ENCODE peak calls at places on chromosomes 12 and 14, in eight cellular contexts. One of them, this sample, is unnamed.

GRCh38 chr14:68113328-68113930 is 293.9 kb downstream of the RAD51B start:
- DNase-seq in heart left ventricle: no peak
- DNase-seq in body of pancreas: no peak
- DNase-seq in Peyer's patch: no peak
- DNase-seq in adrenal gland: no peak
- DNase-seq in stomach: no peak
- DNase-seq in lower leg skin: no peak
- DNase-seq in IMR-90: no peak
- DNase-seq in this sample: no peak

GRCh38 chr14:64704743-64705405 is 650 bp downstream of the PLEKHG3 start:
- DNase-seq in stomach: peak
- DNase-seq in Peyer's patch: peak
- DNase-seq in body of pancreas: peak
- DNase-seq in heart left ventricle: peak
- DNase-seq in adrenal gland: peak
- DNase-seq in lower leg skin: no peak
- DNase-seq in IMR-90: peak
- DNase-seq in this sample: peak

GRCh38 chr12:14913381-14913781 is 25.0 kb downstream of the ERP27 start:
- DNase-seq in lower leg skin: peak
- DNase-seq in IMR-90: no peak
- DNase-seq in stomach: peak
- DNase-seq in Peyer's patch: no peak
- DNase-seq in heart left ventricle: peak
- DNase-seq in body of pancreas: peak
- DNase-seq in adrenal gland: no peak
- DNase-seq in this sample: peak

GRCh38 chr12:74539261-74539660 is 1.6 kb downstream of the ATXN7L3B start:
- DNase-seq in stomach: no peak
- DNase-seq in IMR-90: no peak
- DNase-seq in lower leg skin: no peak
- DNase-seq in Peyer's patch: no peak
- DNase-seq in adrenal gland: no peak
- DNase-seq in heart left ventricle: no peak
- DNase-seq in body of pancreas: no peak
- DNase-seq in this sample: no peak

GRCh38 chr14:21840765-21841164 is 167.1 kb upstream of the OR4E1 start:
- DNase-seq in Peyer's patch: no peak
- DNase-seq in stomach: no peak
- DNase-seq in IMR-90: no peak
- DNase-seq in adrenal gland: no peak
- DNase-seq in lower leg skin: no peak
- DNase-seq in heart left ventricle: no peak
- DNase-seq in body of pancreas: no peak
- DNase-seq in this sample: no peak

GRCh38 chr12:59151243-59151642 is 230.9 kb upstream of the LRIG3 start:
- DNase-seq in body of pancreas: no peak
- DNase-seq in Peyer's patch: no peak
- DNase-seq in lower leg skin: no peak
- DNase-seq in stomach: no peak
- DNase-seq in adrenal gland: no peak
- DNase-seq in heart left ventricle: no peak
- DNase-seq in IMR-90: peak
- DNase-seq in this sample: no peak

GRCh38 chr14:59018978-59019377 is 169.5 kb upstream of the DAAM1 start:
- DNase-seq in adrenal gland: no peak
- DNase-seq in lower leg skin: no peak
- DNase-seq in Peyer's patch: no peak
- DNase-seq in heart left ventricle: no peak
- DNase-seq in stomach: no peak
- DNase-seq in IMR-90: peak
- DNase-seq in body of pancreas: no peak
- DNase-seq in this sample: no peak

GRCh38 chr14:102958461-102958860 is 36.0 kb downstream of the AMN start:
- DNase-seq in adrenal gland: no peak
- DNase-seq in IMR-90: no peak
- DNase-seq in stomach: no peak
- DNase-seq in body of pancreas: no peak
- DNase-seq in heart left ventricle: no peak
- DNase-seq in lower leg skin: no peak
- DNase-seq in Peyer's patch: no peak
- DNase-seq in this sample: no peak

GRCh38 chr12:93094988-93095737 is 166.1 kb upstream of the EEA1 start:
- DNase-seq in adrenal gland: no peak
- DNase-seq in Peyer's patch: no peak
- DNase-seq in stomach: no peak
- DNase-seq in lower leg skin: no peak
- DNase-seq in IMR-90: no peak
- DNase-seq in body of pancreas: no peak
- DNase-seq in heart left ventricle: no peak
- DNase-seq in this sample: no peak

GRCh38 chr14:90758959-90759358 is 57.3 kb downstream of the TTC7B start:
- DNase-seq in adrenal gland: peak
- DNase-seq in Peyer's patch: peak
- DNase-seq in lower leg skin: peak
- DNase-seq in body of pancreas: peak
- DNase-seq in heart left ventricle: peak
- DNase-seq in IMR-90: peak
- DNase-seq in stomach: peak
- DNase-seq in this sample: peak

GRCh38 chr12:100123316-100124095 is 19.2 kb downstream of the BLTP3B start:
- DNase-seq in heart left ventricle: no peak
- DNase-seq in stomach: no peak
- DNase-seq in lower leg skin: no peak
- DNase-seq in body of pancreas: no peak
- DNase-seq in IMR-90: no peak
- DNase-seq in adrenal gland: no peak
- DNase-seq in Peyer's patch: no peak
- DNase-seq in this sample: no peak

GRCh38 chr14:91509083-91509877 is 830 bp downstream of the PPP4R3A start:
- DNase-seq in lower leg skin: peak
- DNase-seq in stomach: peak
- DNase-seq in heart left ventricle: peak
- DNase-seq in body of pancreas: peak
- DNase-seq in Peyer's patch: peak
- DNase-seq in adrenal gland: peak
- DNase-seq in IMR-90: no peak
- DNase-seq in this sample: peak

GRCh38 chr14:37988472-37988871 is 219.2 kb upstream of the SSTR1 start:
- DNase-seq in adrenal gland: no peak
- DNase-seq in IMR-90: peak
- DNase-seq in Peyer's patch: no peak
- DNase-seq in body of pancreas: no peak
- DNase-seq in lower leg skin: no peak
- DNase-seq in stomach: no peak
- DNase-seq in heart left ventricle: no peak
- DNase-seq in this sample: no peak

GRCh38 chr14:86057018-86057667 is 527.2 kb downstream of the FLRT2 start:
- DNase-seq in adrenal gland: no peak
- DNase-seq in heart left ventricle: no peak
- DNase-seq in body of pancreas: peak
- DNase-seq in IMR-90: peak
- DNase-seq in stomach: no peak
- DNase-seq in Peyer's patch: no peak
- DNase-seq in lower leg skin: no peak
- DNase-seq in this sample: peak

GRCh38 chr12:3179731-3180130 is 102.6 kb downstream of the TSPAN9 start:
- DNase-seq in body of pancreas: no peak
- DNase-seq in IMR-90: no peak
- DNase-seq in adrenal gland: no peak
- DNase-seq in Peyer's patch: no peak
- DNase-seq in lower leg skin: no peak
- DNase-seq in heart left ventricle: no peak
- DNase-seq in stomach: no peak
- DNase-seq in this sample: no peak

GRCh38 chr14:95784137-95784536 is 70.2 kb upstream of the TCL1A start:
- DNase-seq in lower leg skin: no peak
- DNase-seq in IMR-90: peak
- DNase-seq in heart left ventricle: no peak
- DNase-seq in Peyer's patch: no peak
- DNase-seq in stomach: no peak
- DNase-seq in adrenal gland: no peak
- DNase-seq in body of pancreas: no peak
- DNase-seq in this sample: no peak

GRCh38 chr12:66118240-66118891 is 12.2 kb downstream of the LLPH start:
- DNase-seq in heart left ventricle: no peak
- DNase-seq in lower leg skin: no peak
- DNase-seq in stomach: no peak
- DNase-seq in IMR-90: peak
- DNase-seq in Peyer's patch: no peak
- DNase-seq in adrenal gland: no peak
- DNase-seq in body of pancreas: no peak
- DNase-seq in this sample: no peak

GRCh38 chr12:131093971-131094830 is 140.5 kb downstream of the ADGRD1 start:
- DNase-seq in body of pancreas: peak
- DNase-seq in Peyer's patch: peak
- DNase-seq in lower leg skin: no peak
- DNase-seq in stomach: no peak
- DNase-seq in heart left ventricle: peak
- DNase-seq in IMR-90: no peak
- DNase-seq in adrenal gland: no peak
- DNase-seq in this sample: peak

GRCh38 chr14:90087433-90087832 is 25.6 kb downstream of the KCNK13 start:
- DNase-seq in lower leg skin: peak
- DNase-seq in stomach: no peak
- DNase-seq in adrenal gland: peak
- DNase-seq in Peyer's patch: peak
- DNase-seq in body of pancreas: peak
- DNase-seq in IMR-90: peak
- DNase-seq in heart left ventricle: no peak
- DNase-seq in this sample: peak

GRCh38 chr14:84937044-84937443 is 592.9 kb upstream of the FLRT2 start:
- DNase-seq in adrenal gland: no peak
- DNase-seq in IMR-90: no peak
- DNase-seq in Peyer's patch: no peak
- DNase-seq in heart left ventricle: no peak
- DNase-seq in body of pancreas: no peak
- DNase-seq in lower leg skin: no peak
- DNase-seq in stomach: no peak
- DNase-seq in this sample: no peak

GRCh38 chr12:95593266-95593871 is 42.1 kb upstream of the USP44 start:
- DNase-seq in body of pancreas: peak
- DNase-seq in IMR-90: no peak
- DNase-seq in heart left ventricle: no peak
- DNase-seq in Peyer's patch: no peak
- DNase-seq in lower leg skin: no peak
- DNase-seq in stomach: no peak
- DNase-seq in adrenal gland: no peak
- DNase-seq in this sample: no peak

GRCh38 chr12:95590775-95591174 is 39.5 kb upstream of the USP44 start:
- DNase-seq in lower leg skin: no peak
- DNase-seq in Peyer's patch: no peak
- DNase-seq in body of pancreas: peak
- DNase-seq in heart left ventricle: no peak
- DNase-seq in stomach: no peak
- DNase-seq in IMR-90: no peak
- DNase-seq in adrenal gland: no peak
- DNase-seq in this sample: no peak

GRCh38 chr12:95591731-95592130 is 40.5 kb upstream of the USP44 start:
- DNase-seq in IMR-90: peak
- DNase-seq in adrenal gland: no peak
- DNase-seq in Peyer's patch: no peak
- DNase-seq in heart left ventricle: no peak
- DNase-seq in lower leg skin: no peak
- DNase-seq in body of pancreas: no peak
- DNase-seq in stomach: no peak
- DNase-seq in this sample: no peak
- TF ChIP-seq CTCF in IMR-90: no peak
- TF ChIP-seq CTCF in adrenal gland: no peak
- TF ChIP-seq CTCF in Peyer's patch: no peak
- TF ChIP-seq CTCF in heart left ventricle: no peak
- TF ChIP-seq CTCF in lower leg skin: no peak
- TF ChIP-seq CTCF in body of pancreas: no peak
- TF ChIP-seq CTCF in stomach: no peak
- TF ChIP-seq CTCF in this sample: no peak

DNA sequence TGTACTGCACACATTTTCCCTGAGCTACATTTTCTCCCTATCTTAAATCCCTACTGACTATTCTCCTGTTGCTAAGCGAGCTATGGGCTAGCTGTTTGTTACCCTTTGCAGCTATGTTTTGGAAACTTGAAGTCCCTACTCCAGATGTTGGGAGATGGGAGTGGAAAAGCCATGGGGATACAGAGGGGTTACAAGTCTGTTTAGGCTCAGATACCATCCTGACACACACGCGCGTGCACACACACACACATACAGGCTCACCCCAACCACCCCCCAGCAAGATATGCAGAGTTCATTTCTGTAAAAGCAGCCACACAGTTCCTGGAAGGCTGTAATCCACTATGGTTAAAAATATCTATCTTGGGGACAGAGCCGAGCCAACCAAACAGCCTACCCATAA is 15.8 kb downstream of the ATP5MC2 start:
- DNase-seq in lower leg skin: no peak
- DNase-seq in IMR-90: no peak
- DNase-seq in Peyer's patch: no peak
- DNase-seq in adrenal gland: no peak
- DNase-seq in heart left ventricle: no peak
- DNase-seq in stomach: no peak
- DNase-seq in body of pancreas: no peak
- DNase-seq in this sample: peak
- TF ChIP-seq POLR2A in lower leg skin: no peak
- TF ChIP-seq POLR2A in IMR-90: no peak
- TF ChIP-seq POLR2A in Peyer's patch: no peak
- TF ChIP-seq POLR2A in adrenal gland: no peak
- TF ChIP-seq POLR2A in heart left ventricle: no peak
- TF ChIP-seq POLR2A in stomach: no peak
- TF ChIP-seq POLR2A in body of pancreas: no peak
- TF ChIP-seq POLR2A in this sample: no peak

GRCh38 chr12:4451694-4452093 is 6.1 kb upstream of the FGF6 start:
- DNase-seq in heart left ventricle: no peak
- DNase-seq in adrenal gland: no peak
- DNase-seq in IMR-90: no peak
- DNase-seq in lower leg skin: no peak
- DNase-seq in Peyer's patch: no peak
- DNase-seq in stomach: no peak
- DNase-seq in body of pancreas: no peak
- DNase-seq in this sample: no peak
- H3K4me3 ChIP-seq in heart left ventricle: no peak
- H3K4me3 ChIP-seq in adrenal gland: no peak
- H3K4me3 ChIP-seq in IMR-90: no peak
- H3K4me3 ChIP-seq in lower leg skin: no peak
- H3K4me3 ChIP-seq in Peyer's patch: no peak
- H3K4me3 ChIP-seq in stomach: no peak
- H3K4me3 ChIP-seq in body of pancreas: no peak
- H3K4me3 ChIP-seq in this sample: no peak

GRCh38 chr14:53327716-53328115 is 174.6 kb upstream of the DDHD1 start:
- DNase-seq in stomach: no peak
- DNase-seq in adrenal gland: peak
- DNase-seq in body of pancreas: no peak
- DNase-seq in Peyer's patch: no peak
- DNase-seq in heart left ventricle: no peak
- DNase-seq in lower leg skin: no peak
- DNase-seq in IMR-90: peak
- DNase-seq in this sample: no peak
- TF ChIP-seq CTCF in stomach: no peak
- TF ChIP-seq CTCF in adrenal gland: peak
- TF ChIP-seq CTCF in body of pancreas: no peak
- TF ChIP-seq CTCF in Peyer's patch: no peak
- TF ChIP-seq CTCF in heart left ventricle: no peak
- TF ChIP-seq CTCF in lower leg skin: no peak
- TF ChIP-seq CTCF in IMR-90: no peak
- TF ChIP-seq CTCF in this sample: no peak